ENCODE peak calls at places on chromosomes 11 and 22, in ten cellular contexts. One of them, this sample, is unnamed.

GRCh38 chr11:2258501-2259465 is 11.6 kb downstream of the ASCL2 start:
- DNase-seq in mesenchymal stem cell: no peak
- DNase-seq in hippocampal formation: no peak
- DNase-seq in activated CD4-positive, CD25-positive, alpha-beta regulatory T cell: no peak
- DNase-seq in endothelial cell: no peak
- DNase-seq in stomach: peak; percentile 20
- DNase-seq in GM10248: no peak
- DNase-seq in lung microvascular endothelial cell: no peak
- DNase-seq in WTC11: no peak
- DNase-seq in dorsolateral prefrontal cortex: no peak
- DNase-seq in this sample: no peak

GRCh38 chr22:41491379-41492100 is 22.6 kb downstream of the ACO2 start:
- DNase-seq in mesenchymal stem cell: no peak
- DNase-seq in hippocampal formation: no peak
- DNase-seq in activated CD4-positive, CD25-positive, alpha-beta regulatory T cell: no peak
- DNase-seq in endothelial cell: no peak
- DNase-seq in stomach: no peak
- DNase-seq in GM10248: no peak
- DNase-seq in lung microvascular endothelial cell: no peak
- DNase-seq in WTC11: no peak
- DNase-seq in dorsolateral prefrontal cortex: no peak
- DNase-seq in this sample: no peak

GRCh38 chr11:1301220-1302000 is 8.0 kb downstream of the TOLLIP start:
- DNase-seq in mesenchymal stem cell: no peak
- DNase-seq in hippocampal formation: no peak
- DNase-seq in activated CD4-positive, CD25-positive, alpha-beta regulatory T cell: no peak
- DNase-seq in endothelial cell: no peak
- DNase-seq in stomach: peak; percentile 20
- DNase-seq in GM10248: no peak
- DNase-seq in lung microvascular endothelial cell: no peak
- DNase-seq in WTC11: no peak
- DNase-seq in dorsolateral prefrontal cortex: no peak
- DNase-seq in this sample: no peak

GRCh38 chr11:130209944-130210854 is 50.6 kb downstream of the ST14 start:
- DNase-seq in mesenchymal stem cell: no peak
- DNase-seq in hippocampal formation: no peak
- DNase-seq in activated CD4-positive, CD25-positive, alpha-beta regulatory T cell: no peak
- DNase-seq in endothelial cell: no peak
- DNase-seq in stomach: peak; percentile 23
- DNase-seq in GM10248: no peak
- DNase-seq in lung microvascular endothelial cell: no peak
- DNase-seq in WTC11: peak; percentile 8
- DNase-seq in dorsolateral prefrontal cortex: peak; percentile 8
- DNase-seq in this sample: no peak

GRCh38 chr11:118277312-118277711 is 13.2 kb upstream of the MPZL2 start:
- DNase-seq in mesenchymal stem cell: no peak
- DNase-seq in hippocampal formation: no peak
- DNase-seq in activated CD4-positive, CD25-positive, alpha-beta regulatory T cell: no peak
- DNase-seq in endothelial cell: no peak
- DNase-seq in stomach: peak; percentile 41
- DNase-seq in GM10248: peak; percentile 34
- DNase-seq in lung microvascular endothelial cell: peak; percentile 94
- DNase-seq in WTC11: no peak
- DNase-seq in dorsolateral prefrontal cortex: no peak
- DNase-seq in this sample: no peak

GRCh38 chr11:128336203-128336602 is 251.2 kb downstream of the ETS1 start:
- DNase-seq in mesenchymal stem cell: peak; percentile 82
- DNase-seq in hippocampal formation: no peak
- DNase-seq in activated CD4-positive, CD25-positive, alpha-beta regulatory T cell: no peak
- DNase-seq in endothelial cell: no peak
- DNase-seq in stomach: peak; percentile 39
- DNase-seq in GM10248: no peak
- DNase-seq in lung microvascular endothelial cell: peak; percentile 96
- DNase-seq in WTC11: no peak
- DNase-seq in dorsolateral prefrontal cortex: no peak
- DNase-seq in this sample: no peak

GRCh38 chr11:68469122-68469521 is 8.6 kb downstream of the PPP6R3 start:
- DNase-seq in mesenchymal stem cell: peak; percentile 70
- DNase-seq in hippocampal formation: no peak
- DNase-seq in activated CD4-positive, CD25-positive, alpha-beta regulatory T cell: no peak
- DNase-seq in endothelial cell: no peak
- DNase-seq in stomach: no peak
- DNase-seq in GM10248: no peak
- DNase-seq in lung microvascular endothelial cell: no peak
- DNase-seq in WTC11: no peak
- DNase-seq in dorsolateral prefrontal cortex: no peak
- DNase-seq in this sample: peak; percentile 6

GRCh38 chr22:46297151-46297819 is 615 bp downstream of the GTSE1 start:
- DNase-seq in mesenchymal stem cell: peak; percentile 49
- DNase-seq in hippocampal formation: no peak
- DNase-seq in activated CD4-positive, CD25-positive, alpha-beta regulatory T cell: no peak
- DNase-seq in endothelial cell: peak; percentile 35
- DNase-seq in stomach: no peak
- DNase-seq in GM10248: no peak
- DNase-seq in lung microvascular endothelial cell: peak; percentile 39
- DNase-seq in WTC11: peak; percentile 45
- DNase-seq in dorsolateral prefrontal cortex: no peak
- DNase-seq in this sample: peak; percentile 29

GRCh38 chr11:5712507-5712906 is 22.9 kb downstream of the TRIM22 start:
- DNase-seq in mesenchymal stem cell: no peak
- DNase-seq in hippocampal formation: no peak
- DNase-seq in activated CD4-positive, CD25-positive, alpha-beta regulatory T cell: no peak
- DNase-seq in endothelial cell: no peak
- DNase-seq in stomach: no peak
- DNase-seq in GM10248: no peak
- DNase-seq in lung microvascular endothelial cell: peak; percentile 19
- DNase-seq in WTC11: no peak
- DNase-seq in dorsolateral prefrontal cortex: no peak
- DNase-seq in this sample: no peak

GRCh38 chr22:48404004-48404403 is 1423.7 kb downstream of the BRD1 start:
- DNase-seq in mesenchymal stem cell: no peak
- DNase-seq in hippocampal formation: no peak
- DNase-seq in activated CD4-positive, CD25-positive, alpha-beta regulatory T cell: no peak
- DNase-seq in endothelial cell: no peak
- DNase-seq in stomach: peak; percentile 22
- DNase-seq in GM10248: no peak
- DNase-seq in lung microvascular endothelial cell: no peak
- DNase-seq in WTC11: no peak
- DNase-seq in dorsolateral prefrontal cortex: no peak
- DNase-seq in this sample: no peak

GRCh38 chr22:19404676-19405075 is 26.9 kb downstream of the HIRA start:
- DNase-seq in mesenchymal stem cell: no peak
- DNase-seq in hippocampal formation: no peak
- DNase-seq in activated CD4-positive, CD25-positive, alpha-beta regulatory T cell: no peak
- DNase-seq in endothelial cell: no peak
- DNase-seq in stomach: no peak
- DNase-seq in GM10248: no peak
- DNase-seq in lung microvascular endothelial cell: no peak
- DNase-seq in WTC11: no peak
- DNase-seq in dorsolateral prefrontal cortex: no peak
- DNase-seq in this sample: no peak

GRCh38 chr22:27663031-27663367 is 138.6 kb downstream of the MN1 start:
- DNase-seq in mesenchymal stem cell: no peak
- DNase-seq in hippocampal formation: no peak
- DNase-seq in activated CD4-positive, CD25-positive, alpha-beta regulatory T cell: no peak
- DNase-seq in endothelial cell: no peak
- DNase-seq in stomach: no peak
- DNase-seq in GM10248: no peak
- DNase-seq in lung microvascular endothelial cell: no peak
- DNase-seq in WTC11: no peak
- DNase-seq in dorsolateral prefrontal cortex: no peak
- DNase-seq in this sample: no peak

GRCh38 chr11:33672273-33672672 is 28.4 kb downstream of the C11orf91 start:
- DNase-seq in mesenchymal stem cell: no peak
- DNase-seq in hippocampal formation: no peak
- DNase-seq in activated CD4-positive, CD25-positive, alpha-beta regulatory T cell: no peak
- DNase-seq in endothelial cell: no peak
- DNase-seq in stomach: no peak
- DNase-seq in GM10248: no peak
- DNase-seq in lung microvascular endothelial cell: no peak
- DNase-seq in WTC11: no peak
- DNase-seq in dorsolateral prefrontal cortex: no peak
- DNase-seq in this sample: no peak

GRCh38 chr11:64314805-64315561 is 2.4 kb downstream of the TRMT112 start:
- DNase-seq in mesenchymal stem cell: no peak
- DNase-seq in hippocampal formation: no peak
- DNase-seq in activated CD4-positive, CD25-positive, alpha-beta regulatory T cell: no peak
- DNase-seq in endothelial cell: no peak
- DNase-seq in stomach: no peak
- DNase-seq in GM10248: no peak
- DNase-seq in lung microvascular endothelial cell: no peak
- DNase-seq in WTC11: no peak
- DNase-seq in dorsolateral prefrontal cortex: no peak
- DNase-seq in this sample: no peak

GRCh38 chr11:131195801-131196517 is 174.5 kb upstream of the NTM start:
- DNase-seq in mesenchymal stem cell: no peak
- DNase-seq in hippocampal formation: peak; percentile 36
- DNase-seq in activated CD4-positive, CD25-positive, alpha-beta regulatory T cell: no peak
- DNase-seq in endothelial cell: no peak
- DNase-seq in stomach: peak; percentile 71
- DNase-seq in GM10248: no peak
- DNase-seq in lung microvascular endothelial cell: no peak
- DNase-seq in WTC11: no peak
- DNase-seq in dorsolateral prefrontal cortex: peak; percentile 54
- DNase-seq in this sample: peak; percentile 5

GRCh38 chr22:32558681-32559355 is 84.2 kb downstream of the FBXO7 start:
- DNase-seq in mesenchymal stem cell: peak; percentile 71
- DNase-seq in hippocampal formation: no peak
- DNase-seq in activated CD4-positive, CD25-positive, alpha-beta regulatory T cell: no peak
- DNase-seq in endothelial cell: no peak
- DNase-seq in stomach: peak; percentile 46
- DNase-seq in GM10248: no peak
- DNase-seq in lung microvascular endothelial cell: peak; percentile 28
- DNase-seq in WTC11: no peak
- DNase-seq in dorsolateral prefrontal cortex: no peak
- DNase-seq in this sample: no peak

GRCh38 chr11:102950622-102951081 is 4.9 kb downstream of the MMP13 start:
- DNase-seq in mesenchymal stem cell: peak; percentile 77
- DNase-seq in hippocampal formation: no peak
- DNase-seq in activated CD4-positive, CD25-positive, alpha-beta regulatory T cell: no peak
- DNase-seq in endothelial cell: no peak
- DNase-seq in stomach: no peak
- DNase-seq in GM10248: no peak
- DNase-seq in lung microvascular endothelial cell: no peak
- DNase-seq in WTC11: no peak
- DNase-seq in dorsolateral prefrontal cortex: no peak
- DNase-seq in this sample: no peak

GRCh38 chr11:88016392-88017020 is 158.7 kb downstream of the RAB38 start:
- DNase-seq in mesenchymal stem cell: peak; percentile 82
- DNase-seq in hippocampal formation: peak; percentile 36
- DNase-seq in activated CD4-positive, CD25-positive, alpha-beta regulatory T cell: peak; percentile 6
- DNase-seq in endothelial cell: peak; percentile 64
- DNase-seq in stomach: peak; percentile 74
- DNase-seq in GM10248: peak; percentile 24
- DNase-seq in lung microvascular endothelial cell: peak; percentile 88
- DNase-seq in WTC11: peak; percentile 68
- DNase-seq in dorsolateral prefrontal cortex: peak; percentile 88
- DNase-seq in this sample: peak; percentile 72

GRCh38 chr11:65903068-65903481 is 2.9 kb upstream of the FOSL1 start:
- DNase-seq in mesenchymal stem cell: peak; percentile 95
- DNase-seq in hippocampal formation: no peak
- DNase-seq in activated CD4-positive, CD25-positive, alpha-beta regulatory T cell: no peak
- DNase-seq in endothelial cell: no peak
- DNase-seq in stomach: no peak
- DNase-seq in GM10248: no peak
- DNase-seq in lung microvascular endothelial cell: peak; percentile 49
- DNase-seq in WTC11: no peak
- DNase-seq in dorsolateral prefrontal cortex: no peak
- DNase-seq in this sample: no peak

GRCh38 chr22:28115426-28115825 is 196.4 kb upstream of the PITPNB start:
- DNase-seq in mesenchymal stem cell: no peak
- DNase-seq in hippocampal formation: no peak
- DNase-seq in activated CD4-positive, CD25-positive, alpha-beta regulatory T cell: no peak
- DNase-seq in endothelial cell: no peak
- DNase-seq in stomach: no peak
- DNase-seq in GM10248: no peak
- DNase-seq in lung microvascular endothelial cell: no peak
- DNase-seq in WTC11: no peak
- DNase-seq in dorsolateral prefrontal cortex: no peak
- DNase-seq in this sample: no peak

GRCh38 chr11:14443642-14444041 is 56.0 kb downstream of the COPB1 start:
- DNase-seq in mesenchymal stem cell: peak; percentile 41
- DNase-seq in hippocampal formation: no peak
- DNase-seq in activated CD4-positive, CD25-positive, alpha-beta regulatory T cell: no peak
- DNase-seq in endothelial cell: no peak
- DNase-seq in stomach: peak; percentile 48
- DNase-seq in GM10248: no peak
- DNase-seq in lung microvascular endothelial cell: peak; percentile 64
- DNase-seq in WTC11: no peak
- DNase-seq in dorsolateral prefrontal cortex: no peak
- DNase-seq in this sample: peak; percentile 32

GRCh38 chr22:46430961-46431838 is 95.7 kb downstream of the TRMU start:
- DNase-seq in mesenchymal stem cell: no peak
- DNase-seq in hippocampal formation: no peak
- DNase-seq in activated CD4-positive, CD25-positive, alpha-beta regulatory T cell: no peak
- DNase-seq in endothelial cell: no peak
- DNase-seq in stomach: no peak
- DNase-seq in GM10248: no peak
- DNase-seq in lung microvascular endothelial cell: no peak
- DNase-seq in WTC11: no peak
- DNase-seq in dorsolateral prefrontal cortex: no peak
- DNase-seq in this sample: no peak

GRCh38 chr11:86288776-86289507 is 13.1 kb upstream of the HIKESHI start:
- DNase-seq in mesenchymal stem cell: peak; percentile 10
- DNase-seq in hippocampal formation: no peak
- DNase-seq in activated CD4-positive, CD25-positive, alpha-beta regulatory T cell: no peak
- DNase-seq in endothelial cell: no peak
- DNase-seq in stomach: no peak
- DNase-seq in GM10248: no peak
- DNase-seq in lung microvascular endothelial cell: no peak
- DNase-seq in WTC11: no peak
- DNase-seq in dorsolateral prefrontal cortex: no peak
- DNase-seq in this sample: no peak

GRCh38 chr22:35480143-35480542 is 60.5 kb upstream of the RASD2 start:
- DNase-seq in mesenchymal stem cell: peak; percentile 37
- DNase-seq in hippocampal formation: no peak
- DNase-seq in activated CD4-positive, CD25-positive, alpha-beta regulatory T cell: no peak
- DNase-seq in endothelial cell: no peak
- DNase-seq in stomach: peak; percentile 56
- DNase-seq in GM10248: no peak
- DNase-seq in lung microvascular endothelial cell: peak; percentile 69
- DNase-seq in WTC11: no peak
- DNase-seq in dorsolateral prefrontal cortex: no peak
- DNase-seq in this sample: no peak

GRCh38 chr11:15901046-15901445 is 455.3 kb downstream of the SOX6 start:
- DNase-seq in mesenchymal stem cell: no peak
- DNase-seq in hippocampal formation: no peak
- DNase-seq in activated CD4-positive, CD25-positive, alpha-beta regulatory T cell: no peak
- DNase-seq in endothelial cell: no peak
- DNase-seq in stomach: no peak
- DNase-seq in GM10248: no peak
- DNase-seq in lung microvascular endothelial cell: no peak
- DNase-seq in WTC11: no peak
- DNase-seq in dorsolateral prefrontal cortex: no peak
- DNase-seq in this sample: no peak

GRCh38 chr22:39645532-39645931 is 75.0 kb downstream of the CACNA1I start:
- DNase-seq in mesenchymal stem cell: no peak
- DNase-seq in hippocampal formation: no peak
- DNase-seq in activated CD4-positive, CD25-positive, alpha-beta regulatory T cell: no peak
- DNase-seq in endothelial cell: no peak
- DNase-seq in stomach: no peak
- DNase-seq in GM10248: no peak
- DNase-seq in lung microvascular endothelial cell: no peak
- DNase-seq in WTC11: no peak
- DNase-seq in dorsolateral prefrontal cortex: no peak
- DNase-seq in this sample: peak; percentile 2

GRCh38 chr11:3959918-3960295 is 104.4 kb downstream of the STIM1 start:
- DNase-seq in mesenchymal stem cell: no peak
- DNase-seq in hippocampal formation: no peak
- DNase-seq in activated CD4-positive, CD25-positive, alpha-beta regulatory T cell: no peak
- DNase-seq in endothelial cell: no peak
- DNase-seq in stomach: no peak
- DNase-seq in GM10248: no peak
- DNase-seq in lung microvascular endothelial cell: no peak
- DNase-seq in WTC11: no peak
- DNase-seq in dorsolateral prefrontal cortex: no peak
- DNase-seq in this sample: no peak

GRCh38 chr11:107840120-107840479 is 18.5 kb downstream of the SLC35F2 start:
- DNase-seq in mesenchymal stem cell: no peak
- DNase-seq in hippocampal formation: peak; percentile 29
- DNase-seq in activated CD4-positive, CD25-positive, alpha-beta regulatory T cell: no peak
- DNase-seq in endothelial cell: no peak
- DNase-seq in stomach: no peak
- DNase-seq in GM10248: no peak
- DNase-seq in lung microvascular endothelial cell: peak; percentile 7
- DNase-seq in WTC11: no peak
- DNase-seq in dorsolateral prefrontal cortex: peak; percentile 49
- DNase-seq in this sample: no peak